ENCODE peak calls at places on chromosomes 4 and X, in five cellular contexts. N, A, H, K and E are unnamed samples.

GRCh38 chr4:184359905-184360304 is 114.4 kb downstream of the IRF2 start:
- DNase-seq in N (no peak), H (no peak), K (no peak), A (no peak), E (peak)

GRCh38 chrX:97117572-97117971 is 233.9 kb downstream of the RPA4 start:
- DNase-seq in H (no peak), K (no peak), A (no peak), N (no peak), E (no peak)

GRCh38 chr4:48642421-48643144 is 137.5 kb downstream of the FRYL start:
- DNase-seq in H (no peak), A (no peak), K (no peak), N (no peak), E (no peak)

GRCh38 chrX:112147206-112147605 is 64.6 kb upstream of the TRPC5 start:
- DNase-seq in H (peak), N (peak), A (no peak), K (no peak), E (no peak)

GRCh38 chr4:188305690-188306089 is 166.4 kb downstream of the TRIML1 start:
- DNase-seq in A (no peak), H (no peak), K (no peak), N (no peak), E (no peak)

GRCh38 chr4:8537041-8537461 is 43.1 kb upstream of the GPR78 start:
- DNase-seq in N (no peak), H (peak), A (peak), K (peak), E (peak)

GRCh38 chr4:133147922-133148689 is 988 bp upstream of the PCDH10 start:
- DNase-seq in K (no peak), H (no peak), N (peak), A (peak), E (peak)

GRCh38 chrX:149490100-149490499 is 15.0 kb downstream of the IDS start:
- DNase-seq in H (no peak), N (no peak), A (no peak), K (no peak), E (peak)

GRCh38 chr4:44629280-44629866 is 22.1 kb downstream of the YIPF7 start:
- DNase-seq in K (no peak), H (peak), N (peak), A (peak), E (peak)

GRCh38 chr4:158139086-158139485 is 33.7 kb downstream of the GASK1B start:
- DNase-seq in A (no peak), N (no peak), H (no peak), K (no peak), E (no peak)

GRCh38 chr4:19888587-19888986 is 363.1 kb upstream of the SLIT2 start:
- DNase-seq in K (no peak), N (no peak), H (no peak), A (no peak), E (no peak)

GRCh38 chr4:157372154-157372553 is 151.6 kb downstream of the GRIA2 start:
- DNase-seq in K (no peak), H (no peak), A (no peak), N (no peak), E (no peak)

GRCh38 chr4:140037353-140038030 is 116.5 kb downstream of the MAML3 start:
- DNase-seq in H (peak), K (no peak), A (peak), N (no peak), E (peak)

GRCh38 chr4:145736241-145736831 is 56.4 kb downstream of the C4orf51 start:
- DNase-seq in H (no peak), N (peak), K (peak), A (no peak), E (no peak)

GRCh38 chr4:103074598-103075434 is 1.7 kb downstream of the SLC9B2 start:
- DNase-seq in A (no peak), N (no peak), K (no peak), H (no peak), E (no peak)

GRCh38 chr4:62161446-62161845 is 961.3 kb downstream of the ADGRL3 start:
- DNase-seq in K (no peak), A (no peak), N (no peak), H (no peak), E (no peak)

GRCh38 chr4:182494103-182494502 is 250.9 kb downstream of the TENM3 start:
- DNase-seq in K (no peak), A (no peak), H (no peak), N (no peak), E (no peak)

GRCh38 chr4:2424581-2424980 is 5.8 kb downstream of the CFAP99 start:
- DNase-seq in A (peak), N (no peak), H (no peak), K (no peak), E (peak)

GRCh38 chr4:185589067-185589844 is 53.9 kb upstream of the PDLIM3 start:
- DNase-seq in H (no peak), N (no peak), K (no peak), A (peak), E (no peak)

GRCh38 chrX:129235903-129236302 is 287.4 kb downstream of the SMARCA1 start:
- DNase-seq in A (no peak), N (no peak), H (no peak), K (no peak), E (no peak)

GRCh38 chrX:112761239-112762207 is 79.1 kb downstream of the AMOT start:
- DNase-seq in H (no peak), K (no peak), A (no peak), N (no peak), E (no peak)

GRCh38 chr4:127479031-127479622 is 153.6 kb upstream of the INTU start:
- DNase-seq in N (peak), K (no peak), A (peak), H (peak), E (peak)

GRCh38 chr4:52925531-52925968 is 63.4 kb downstream of the RASL11B start:
- DNase-seq in N (peak), K (no peak), A (no peak), H (no peak), E (peak)

GRCh38 chr4:16684083-16684482 is 214.4 kb downstream of the LDB2 start:
- DNase-seq in N (no peak), K (no peak), H (no peak), A (peak), E (peak)

GRCh38 chr4:20395160-20395773 is 143.6 kb downstream of the SLIT2 start:
- DNase-seq in N (peak), H (peak), K (no peak), A (no peak), E (peak)

GRCh38 chr4:181756451-181756850 is 486.8 kb upstream of the TENM3 start:
- DNase-seq in H (no peak), K (no peak), N (peak), A (no peak), E (no peak)

GRCh38 chr4:94516999-94517398 is 65.3 kb downstream of the PDLIM5 start:
- DNase-seq in A (peak), N (no peak), K (no peak), H (no peak), E (no peak)

GRCh38 chr4:95165926-95166524 is 382.7 kb downstream of the UNC5C start:
- DNase-seq in H (peak), A (peak), N (peak), K (no peak), E (peak)

GRCh38 chr4:141248029-141248428 is 27.3 kb downstream of the ZNF330 start:
- DNase-seq in N (no peak), A (peak), K (no peak), H (no peak), E (peak)

GRCh38 chrX:46686003-46686645 is 72.8 kb downstream of the SLC9A7 start:
- DNase-seq in A (peak), K (no peak), N (peak), H (no peak), E (no peak)

GRCh38 chr4:90403781-90404180 is 276.6 kb downstream of the CCSER1 start:
- DNase-seq in H (no peak), N (no peak), A (no peak), K (no peak), E (no peak)

DNA sequence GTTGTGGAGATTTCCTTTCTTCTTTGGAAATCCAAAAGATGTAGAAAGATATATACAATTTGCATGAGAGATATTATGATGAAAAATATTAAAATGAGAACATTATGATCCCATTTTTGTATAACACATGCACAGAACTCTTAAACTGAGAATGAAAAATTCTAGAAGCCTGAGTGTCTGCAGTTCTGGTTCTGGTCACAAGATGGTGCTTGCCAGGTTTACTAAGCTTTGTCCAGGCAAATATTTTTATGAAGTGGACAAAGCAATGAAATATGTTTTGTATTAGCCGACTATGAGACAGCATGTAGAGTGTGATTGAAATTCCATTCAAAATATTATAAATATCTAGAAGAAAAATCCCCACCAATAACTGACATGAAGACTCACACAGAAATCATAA is 2.2 kb downstream of the PWWP3B start:
- DNase-seq in A (peak), N (peak), K (no peak), H (no peak), E (no peak)
- H3K4me3 ChIP-seq in A (no peak), N (no peak), K (no peak), H (no peak), E (no peak)

GRCh38 chr4:131411393-131411792 is 1737.7 kb upstream of the PCDH10 start:
- DNase-seq in H (no peak), K (no peak), N (no peak), A (no peak), E (no peak)
- TF ChIP-seq CTCF in H (no peak), K (no peak), N (no peak), A (no peak), E (no peak)

DNA sequence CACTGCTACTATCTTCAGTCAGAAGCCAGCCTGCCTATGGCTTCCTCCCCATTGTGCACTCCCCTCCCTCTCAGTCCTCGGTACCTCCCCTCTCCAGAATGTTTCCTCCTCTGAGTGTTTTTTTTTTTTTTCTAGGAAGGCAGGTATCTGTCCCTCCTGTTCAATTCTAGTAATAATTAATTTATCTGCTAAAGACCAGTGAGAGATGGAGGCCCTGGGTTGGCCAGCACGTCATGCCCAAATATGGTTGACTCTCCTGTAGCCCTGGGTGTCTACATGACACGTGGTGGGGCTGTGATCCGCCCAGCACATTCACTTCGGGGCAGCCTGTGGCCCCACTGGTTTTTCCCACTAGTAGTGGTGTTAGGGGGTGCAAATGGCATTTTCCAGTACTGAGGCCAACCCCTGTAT is 1.8 kb downstream of the FLNA start:
- DNase-seq in A (peak), H (peak), K (no peak), N (peak), E (no peak)
- H3K4me3 ChIP-seq in A (peak), H (no peak), K (peak), N (no peak), E (peak)

GRCh38 chr4:121190389-121190788 is 26.3 kb upstream of the TNIP3 start:
- DNase-seq in N (no peak), K (no peak), A (no peak), H (no peak), E (no peak)

GRCh38 chr4:121189811-121190210 is 25.7 kb upstream of the TNIP3 start:
- DNase-seq in N (no peak), K (no peak), A (no peak), H (no peak), E (no peak)

GRCh38 chr4:121192013-121192412 is 27.9 kb upstream of the TNIP3 start:
- DNase-seq in A (no peak), H (no peak), K (no peak), N (no peak), E (no peak)

GRCh38 chr4:121191351-121191750 is 27.2 kb upstream of the TNIP3 start:
- DNase-seq in N (no peak), K (no peak), H (no peak), A (no peak), E (no peak)

DNA sequence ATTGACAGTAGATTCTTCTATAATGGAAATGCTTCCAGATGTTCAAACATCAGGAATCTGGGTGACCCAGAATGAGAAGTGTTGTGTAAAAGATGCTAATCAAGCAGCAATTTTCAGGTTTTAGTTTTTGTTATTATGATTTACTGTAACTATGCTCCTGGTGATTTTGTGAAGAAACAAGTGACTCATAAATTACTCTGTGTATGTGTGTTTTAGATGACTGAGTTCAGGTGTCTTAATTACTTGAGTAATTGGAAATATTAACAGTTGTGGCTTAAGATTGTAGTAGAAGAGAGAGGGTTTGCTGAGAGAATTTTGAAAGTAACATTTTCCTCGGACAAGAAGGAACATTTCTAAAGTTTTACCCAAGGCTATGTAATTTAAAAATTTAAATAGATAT is 25.2 kb upstream of the TNIP3 start:
- DNase-seq in K (no peak), N (no peak), A (no peak), H (no peak), E (no peak)
- TF ChIP-seq CTCF in K (no peak), N (no peak), A (no peak), H (no peak), E (no peak)

DNA sequence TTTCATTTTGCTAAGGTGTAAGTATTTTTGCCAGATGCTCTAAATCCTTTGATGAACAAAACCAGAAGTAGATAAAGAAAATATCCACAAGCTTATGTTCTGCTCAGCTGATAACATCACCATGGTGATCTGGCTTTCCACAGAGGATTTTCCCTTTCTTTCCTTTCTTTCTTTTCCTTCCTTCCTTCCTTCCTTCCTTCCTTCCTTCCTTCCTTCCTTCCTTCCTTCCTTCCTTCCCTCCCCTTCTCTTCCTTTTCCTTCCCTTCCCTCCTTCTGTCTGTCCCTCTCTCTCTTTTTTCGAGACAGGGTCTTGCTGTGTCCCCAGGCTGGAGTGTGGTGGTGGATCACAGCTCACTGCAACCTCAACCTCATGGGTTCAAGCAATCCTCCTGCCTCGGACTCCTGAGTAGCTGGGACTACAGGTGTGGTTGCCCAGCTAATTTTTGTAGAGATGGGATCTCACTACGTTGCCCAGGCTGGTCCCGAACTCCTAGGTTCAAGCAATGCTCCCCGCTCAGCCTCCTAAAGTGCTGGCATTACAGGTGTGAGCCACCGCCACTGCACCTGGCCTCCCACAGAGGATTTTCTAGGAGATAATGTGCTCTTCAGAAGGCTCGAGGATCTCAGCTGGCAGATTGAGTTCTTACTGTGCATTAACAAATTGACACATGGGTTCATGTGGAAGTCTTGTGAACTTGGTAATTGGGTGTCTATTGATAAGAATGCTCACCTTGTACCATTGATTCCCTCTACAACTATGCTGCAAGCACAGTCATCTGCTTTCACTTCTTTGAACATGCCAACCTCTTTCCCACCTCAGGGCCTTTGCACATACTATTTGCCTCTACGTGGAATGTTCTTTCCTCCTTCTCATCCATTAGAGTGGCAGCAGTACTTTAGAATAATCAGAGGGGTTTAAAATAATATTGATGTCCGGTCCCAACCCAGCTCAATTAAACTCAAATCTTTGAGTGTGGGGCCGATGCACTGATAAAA is 1.4 kb upstream of the RHOH start:
- DNase-seq in K (no peak), H (no peak), N (no peak), A (no peak), E (no peak)
- H3K4me3 ChIP-seq in K (no peak), H (no peak), N (no peak), A (no peak), E (no peak)

GRCh38 chr4:101954975-101955678 is 164.6 kb downstream of the BANK1 start:
- DNase-seq in K (no peak), H (no peak), N (no peak), A (no peak), E (no peak)
- TF ChIP-seq CTCF in K (no peak), H (no peak), N (no peak), A (no peak), E (no peak)

DNA sequence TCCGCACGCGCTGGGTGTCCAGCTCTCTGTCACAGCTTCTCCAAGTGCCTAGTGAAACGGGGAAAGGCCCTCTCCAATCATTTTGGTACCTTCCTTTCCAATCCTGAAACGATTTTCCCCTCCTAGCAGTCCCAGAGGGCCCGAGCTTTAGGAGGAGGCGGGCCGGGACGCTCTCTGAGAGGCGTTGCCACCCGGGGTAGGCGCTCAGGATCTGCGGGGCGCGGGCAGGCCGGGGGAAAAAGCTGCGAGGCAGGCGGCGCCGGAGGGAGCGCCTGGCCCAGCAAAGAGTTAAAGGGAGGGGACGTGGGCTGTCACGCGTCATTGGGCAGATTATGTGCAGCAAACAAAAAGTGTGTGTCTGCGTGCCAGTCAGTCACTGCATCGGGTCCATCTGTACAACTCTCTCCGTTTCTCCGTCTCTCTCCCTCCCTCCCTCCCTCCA is at the start of gene PRDM8:
- DNase-seq in K (no peak), N (no peak), A (no peak), H (no peak), E (peak)
- H3K4me3 ChIP-seq in K (peak), N (peak), A (peak), H (peak), E (peak)

GRCh38 chrX:40249582-40249981 is 151.8 kb upstream of the BCOR start:
- DNase-seq in K (no peak), H (no peak), A (no peak), N (no peak), E (no peak)

GRCh38 chrX:40247848-40248622 is 150.3 kb upstream of the BCOR start:
- DNase-seq in K (no peak), H (no peak), N (no peak), A (no peak), E (no peak)

GRCh38 chrX:40248822-40249221 is 151.1 kb upstream of the BCOR start:
- DNase-seq in N (no peak), A (no peak), H (no peak), K (no peak), E (no peak)

GRCh38 chrX:40245411-40246140 is 147.8 kb upstream of the BCOR start:
- DNase-seq in A (peak), N (no peak), H (no peak), K (no peak), E (no peak)

DNA sequence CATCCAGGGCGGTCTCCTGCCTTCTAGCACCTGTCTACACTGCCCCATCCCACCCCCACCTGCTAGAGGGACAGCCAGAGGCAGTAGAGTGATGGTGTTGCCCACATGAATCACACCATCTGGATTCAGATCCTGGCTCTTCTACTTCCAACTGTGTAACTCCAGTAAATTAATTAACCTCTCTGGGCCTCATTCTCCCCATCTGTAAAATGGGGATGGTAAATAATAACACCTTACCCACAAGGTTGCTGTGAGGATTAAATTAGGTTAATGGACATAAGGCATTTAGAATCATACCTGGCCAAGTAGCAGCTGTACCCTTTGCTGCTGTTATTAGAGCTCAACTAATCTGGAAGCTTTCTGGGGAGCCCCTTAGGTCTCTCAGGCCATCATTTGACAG is 149.6 kb upstream of the BCOR start:
- DNase-seq in A (no peak), K (no peak), N (no peak), H (no peak), E (no peak)
- TF ChIP-seq CTCF in A (no peak), K (no peak), N (no peak), H (no peak), E (no peak)